ENCODE peak calls at places on chromosomes 12 and 14, in six cellular contexts. One of them, this sample, is unnamed.

GRCh38 chr14:72525087-72525909 is 368.6 kb downstream of the DPF3 start:
- DNase-seq in transverse colon: no peak
- DNase-seq in WTC11: no peak
- DNase-seq in activated B cell treated with CpG ODN at 0.5 μM for 24 hours: no peak
- DNase-seq in dorsolateral prefrontal cortex: no peak
- DNase-seq in AG09319: no peak
- DNase-seq in this sample: no peak

GRCh38 chr12:58888131-58888783 is 32.0 kb downstream of the LRIG3 start:
- DNase-seq in transverse colon: no peak
- DNase-seq in WTC11: no peak
- DNase-seq in activated B cell treated with CpG ODN at 0.5 μM for 24 hours: no peak
- DNase-seq in dorsolateral prefrontal cortex: no peak
- DNase-seq in AG09319: peak; percentile 93
- DNase-seq in this sample: no peak

GRCh38 chr14:70567791-70568190 is 32.7 kb downstream of the MED6 start:
- DNase-seq in transverse colon: no peak
- DNase-seq in WTC11: peak; percentile 65
- DNase-seq in activated B cell treated with CpG ODN at 0.5 μM for 24 hours: no peak
- DNase-seq in dorsolateral prefrontal cortex: no peak
- DNase-seq in AG09319: no peak
- DNase-seq in this sample: no peak

GRCh38 chr14:67186789-67187188 is 2.5 kb upstream of the GARIN2 start:
- DNase-seq in transverse colon: peak; percentile 14
- DNase-seq in WTC11: no peak
- DNase-seq in activated B cell treated with CpG ODN at 0.5 μM for 24 hours: no peak
- DNase-seq in dorsolateral prefrontal cortex: no peak
- DNase-seq in AG09319: no peak
- DNase-seq in this sample: no peak

GRCh38 chr12:33944703-33945437 is 77.4 kb upstream of the ALG10 start:
- DNase-seq in transverse colon: no peak
- DNase-seq in WTC11: no peak
- DNase-seq in activated B cell treated with CpG ODN at 0.5 μM for 24 hours: no peak
- DNase-seq in dorsolateral prefrontal cortex: no peak
- DNase-seq in AG09319: no peak
- DNase-seq in this sample: no peak

GRCh38 chr14:47596860-47597259 is 78.5 kb downstream of the MDGA2 start:
- DNase-seq in transverse colon: no peak
- DNase-seq in WTC11: no peak
- DNase-seq in activated B cell treated with CpG ODN at 0.5 μM for 24 hours: no peak
- DNase-seq in dorsolateral prefrontal cortex: no peak
- DNase-seq in AG09319: no peak
- DNase-seq in this sample: no peak

GRCh38 chr12:2976581-2976996 is 17.4 kb downstream of the TEAD4 start:
- DNase-seq in transverse colon: no peak
- DNase-seq in WTC11: peak; percentile 29
- DNase-seq in activated B cell treated with CpG ODN at 0.5 μM for 24 hours: no peak
- DNase-seq in dorsolateral prefrontal cortex: no peak
- DNase-seq in AG09319: no peak
- DNase-seq in this sample: no peak

GRCh38 chr12:121858662-121859572 is at the start of gene HPD:
- DNase-seq in transverse colon: peak; percentile 34
- DNase-seq in WTC11: peak; percentile 18
- DNase-seq in activated B cell treated with CpG ODN at 0.5 μM for 24 hours: no peak
- DNase-seq in dorsolateral prefrontal cortex: no peak
- DNase-seq in AG09319: peak; percentile 64
- DNase-seq in this sample: no peak

GRCh38 chr12:30902001-30902400 is 24.5 kb upstream of the TSPAN11 start:
- DNase-seq in transverse colon: no peak
- DNase-seq in WTC11: no peak
- DNase-seq in activated B cell treated with CpG ODN at 0.5 μM for 24 hours: no peak
- DNase-seq in dorsolateral prefrontal cortex: no peak
- DNase-seq in AG09319: no peak
- DNase-seq in this sample: no peak

GRCh38 chr14:104757238-104757585 is 4.3 kb downstream of the SIVA1 start:
- DNase-seq in transverse colon: no peak
- DNase-seq in WTC11: no peak
- DNase-seq in activated B cell treated with CpG ODN at 0.5 μM for 24 hours: no peak
- DNase-seq in dorsolateral prefrontal cortex: no peak
- DNase-seq in AG09319: no peak
- DNase-seq in this sample: no peak

GRCh38 chr14:45070215-45070614 is 13.7 kb upstream of the PRPF39 start:
- DNase-seq in transverse colon: no peak
- DNase-seq in WTC11: no peak
- DNase-seq in activated B cell treated with CpG ODN at 0.5 μM for 24 hours: no peak
- DNase-seq in dorsolateral prefrontal cortex: no peak
- DNase-seq in AG09319: no peak
- DNase-seq in this sample: no peak

GRCh38 chr12:72901685-72902084 is 629.5 kb downstream of the TRHDE start:
- DNase-seq in transverse colon: no peak
- DNase-seq in WTC11: no peak
- DNase-seq in activated B cell treated with CpG ODN at 0.5 μM for 24 hours: no peak
- DNase-seq in dorsolateral prefrontal cortex: no peak
- DNase-seq in AG09319: no peak
- DNase-seq in this sample: no peak

GRCh38 chr12:106023034-106023433 is 115.7 kb downstream of the NUAK1 start:
- DNase-seq in transverse colon: no peak
- DNase-seq in WTC11: no peak
- DNase-seq in activated B cell treated with CpG ODN at 0.5 μM for 24 hours: no peak
- DNase-seq in dorsolateral prefrontal cortex: no peak
- DNase-seq in AG09319: no peak
- DNase-seq in this sample: no peak

GRCh38 chr14:69334576-69334975 is 63.5 kb downstream of the ERH start:
- DNase-seq in transverse colon: no peak
- DNase-seq in WTC11: no peak
- DNase-seq in activated B cell treated with CpG ODN at 0.5 μM for 24 hours: no peak
- DNase-seq in dorsolateral prefrontal cortex: no peak
- DNase-seq in AG09319: no peak
- DNase-seq in this sample: no peak

GRCh38 chr14:69149461-69150244 is 3.3 kb downstream of the DCAF5 start:
- DNase-seq in transverse colon: no peak
- DNase-seq in WTC11: no peak
- DNase-seq in activated B cell treated with CpG ODN at 0.5 μM for 24 hours: no peak
- DNase-seq in dorsolateral prefrontal cortex: no peak
- DNase-seq in AG09319: no peak
- DNase-seq in this sample: no peak

GRCh38 chr12:132736913-132737312 is 24.7 kb downstream of the ANKLE2 start:
- DNase-seq in transverse colon: no peak
- DNase-seq in WTC11: no peak
- DNase-seq in activated B cell treated with CpG ODN at 0.5 μM for 24 hours: no peak
- DNase-seq in dorsolateral prefrontal cortex: no peak
- DNase-seq in AG09319: no peak
- DNase-seq in this sample: no peak

GRCh38 chr14:21024668-21025373 is at the start of gene NDRG2:
- DNase-seq in transverse colon: peak; percentile 90
- DNase-seq in WTC11: peak; percentile 92
- DNase-seq in activated B cell treated with CpG ODN at 0.5 μM for 24 hours: peak; percentile 64
- DNase-seq in dorsolateral prefrontal cortex: peak; percentile 76
- DNase-seq in AG09319: no peak
- DNase-seq in this sample: peak; percentile 85

GRCh38 chr12:19177754-19178153 is 48.2 kb downstream of the PLEKHA5 start:
- DNase-seq in transverse colon: no peak
- DNase-seq in WTC11: no peak
- DNase-seq in activated B cell treated with CpG ODN at 0.5 μM for 24 hours: no peak
- DNase-seq in dorsolateral prefrontal cortex: no peak
- DNase-seq in AG09319: no peak
- DNase-seq in this sample: no peak

GRCh38 chr12:100267603-100268281 is 765 bp downstream of the SCYL2 start:
- DNase-seq in transverse colon: no peak
- DNase-seq in WTC11: no peak
- DNase-seq in activated B cell treated with CpG ODN at 0.5 μM for 24 hours: no peak
- DNase-seq in dorsolateral prefrontal cortex: no peak
- DNase-seq in AG09319: no peak
- DNase-seq in this sample: no peak

GRCh38 chr14:68380304-68380840 is 412.5 kb downstream of the ZFP36L1 start:
- DNase-seq in transverse colon: no peak
- DNase-seq in WTC11: no peak
- DNase-seq in activated B cell treated with CpG ODN at 0.5 μM for 24 hours: no peak
- DNase-seq in dorsolateral prefrontal cortex: no peak
- DNase-seq in AG09319: no peak
- DNase-seq in this sample: no peak

GRCh38 chr12:41514050-41514449 is 325.9 kb downstream of the PDZRN4 start:
- DNase-seq in transverse colon: no peak
- DNase-seq in WTC11: no peak
- DNase-seq in activated B cell treated with CpG ODN at 0.5 μM for 24 hours: no peak
- DNase-seq in dorsolateral prefrontal cortex: no peak
- DNase-seq in AG09319: no peak
- DNase-seq in this sample: no peak

GRCh38 chr12:51862947-51863346 is 14.4 kb upstream of the FIGNL2 start:
- DNase-seq in transverse colon: no peak
- DNase-seq in WTC11: no peak
- DNase-seq in activated B cell treated with CpG ODN at 0.5 μM for 24 hours: no peak
- DNase-seq in dorsolateral prefrontal cortex: no peak
- DNase-seq in AG09319: no peak
- DNase-seq in this sample: no peak

GRCh38 chr12:34406228-34406995 is 384.1 kb downstream of the ALG10 start:
- DNase-seq in transverse colon: peak; percentile 1
- DNase-seq in WTC11: peak; percentile 3
- DNase-seq in activated B cell treated with CpG ODN at 0.5 μM for 24 hours: peak; percentile 2
- DNase-seq in dorsolateral prefrontal cortex: no peak
- DNase-seq in AG09319: no peak
- DNase-seq in this sample: peak; percentile 9

GRCh38 chr14:104422301-104423223 is 157.0 kb upstream of the C14orf180 start:
- DNase-seq in transverse colon: no peak
- DNase-seq in WTC11: no peak
- DNase-seq in activated B cell treated with CpG ODN at 0.5 μM for 24 hours: no peak
- DNase-seq in dorsolateral prefrontal cortex: no peak
- DNase-seq in AG09319: no peak
- DNase-seq in this sample: no peak

GRCh38 chr12:96434107-96434506 is 33.9 kb upstream of the CDK17 start:
- DNase-seq in transverse colon: peak; percentile 51
- DNase-seq in WTC11: no peak
- DNase-seq in activated B cell treated with CpG ODN at 0.5 μM for 24 hours: no peak
- DNase-seq in dorsolateral prefrontal cortex: no peak
- DNase-seq in AG09319: no peak
- DNase-seq in this sample: no peak

GRCh38 chr14:56490379-56490778 is 89.2 kb upstream of the TMEM260 start:
- DNase-seq in transverse colon: no peak
- DNase-seq in WTC11: no peak
- DNase-seq in activated B cell treated with CpG ODN at 0.5 μM for 24 hours: no peak
- DNase-seq in dorsolateral prefrontal cortex: no peak
- DNase-seq in AG09319: peak; percentile 7
- DNase-seq in this sample: no peak

GRCh38 chr12:56840922-56841321 is 77.8 kb downstream of the HSD17B6 start:
- DNase-seq in transverse colon: peak; percentile 8
- DNase-seq in WTC11: no peak
- DNase-seq in activated B cell treated with CpG ODN at 0.5 μM for 24 hours: no peak
- DNase-seq in dorsolateral prefrontal cortex: no peak
- DNase-seq in AG09319: no peak
- DNase-seq in this sample: no peak

GRCh38 chr14:104582649-104583048 is 3.1 kb downstream of the C14orf180 start:
- DNase-seq in transverse colon: no peak
- DNase-seq in WTC11: no peak
- DNase-seq in activated B cell treated with CpG ODN at 0.5 μM for 24 hours: no peak
- DNase-seq in dorsolateral prefrontal cortex: no peak
- DNase-seq in AG09319: no peak
- DNase-seq in this sample: no peak

GRCh38 chr14:49550284-49551184 is 35.6 kb downstream of the RPS29 start:
- DNase-seq in transverse colon: no peak
- DNase-seq in WTC11: no peak
- DNase-seq in activated B cell treated with CpG ODN at 0.5 μM for 24 hours: no peak
- DNase-seq in dorsolateral prefrontal cortex: no peak
- DNase-seq in AG09319: no peak
- DNase-seq in this sample: no peak

GRCh38 chr12:38544357-38545066 is 227.9 kb downstream of the ALG10B start:
- DNase-seq in transverse colon: no peak
- DNase-seq in WTC11: peak; percentile 62
- DNase-seq in activated B cell treated with CpG ODN at 0.5 μM for 24 hours: no peak
- DNase-seq in dorsolateral prefrontal cortex: no peak
- DNase-seq in AG09319: no peak
- DNase-seq in this sample: no peak
- TF ChIP-seq CTCF in transverse colon: no peak
- TF ChIP-seq CTCF in WTC11: no peak
- TF ChIP-seq CTCF in activated B cell treated with CpG ODN at 0.5 μM for 24 hours: no peak
- TF ChIP-seq CTCF in dorsolateral prefrontal cortex: no peak
- TF ChIP-seq CTCF in AG09319: no peak
- TF ChIP-seq CTCF in this sample: peak; percentile 33

DNA sequence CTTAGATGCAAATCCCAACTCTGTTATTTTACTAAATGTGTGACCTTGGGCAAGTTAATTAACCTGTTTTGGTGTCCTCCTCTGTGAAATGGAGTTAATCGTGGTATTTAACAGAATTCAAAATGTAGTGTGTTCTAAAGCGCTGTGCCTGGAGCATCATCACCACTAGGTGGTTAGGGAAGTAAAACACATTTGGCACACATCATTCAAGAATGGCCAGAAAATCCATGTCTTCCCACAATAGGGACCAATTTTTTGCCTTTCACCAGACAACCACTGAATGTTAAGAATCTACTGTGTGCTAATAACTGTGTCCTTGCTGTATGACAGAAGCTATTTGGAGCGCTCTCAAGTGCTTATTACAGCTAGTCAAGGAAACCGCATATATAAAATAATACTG is 133.4 kb downstream of the MON2 start:
- DNase-seq in transverse colon: no peak
- DNase-seq in WTC11: no peak
- DNase-seq in activated B cell treated with CpG ODN at 0.5 μM for 24 hours: no peak
- DNase-seq in dorsolateral prefrontal cortex: no peak
- DNase-seq in AG09319: no peak
- DNase-seq in this sample: no peak
- TF ChIP-seq CTCF in transverse colon: no peak
- TF ChIP-seq CTCF in WTC11: no peak
- TF ChIP-seq CTCF in activated B cell treated with CpG ODN at 0.5 μM for 24 hours: no peak
- TF ChIP-seq CTCF in dorsolateral prefrontal cortex: no peak
- TF ChIP-seq CTCF in AG09319: no peak
- TF ChIP-seq CTCF in this sample: peak; percentile 32

GRCh38 chr12:108498136-108498535 is 16.9 kb upstream of the FICD start:
- DNase-seq in transverse colon: no peak
- DNase-seq in WTC11: no peak
- DNase-seq in activated B cell treated with CpG ODN at 0.5 μM for 24 hours: no peak
- DNase-seq in dorsolateral prefrontal cortex: no peak
- DNase-seq in AG09319: no peak
- DNase-seq in this sample: no peak
- TF ChIP-seq CTCF in transverse colon: no peak
- TF ChIP-seq CTCF in WTC11: no peak
- TF ChIP-seq CTCF in activated B cell treated with CpG ODN at 0.5 μM for 24 hours: no peak
- TF ChIP-seq CTCF in dorsolateral prefrontal cortex: no peak
- TF ChIP-seq CTCF in AG09319: no peak
- TF ChIP-seq CTCF in this sample: no peak

GRCh38 chr12:108373111-108373510 is 34.0 kb upstream of the CMKLR1 start:
- DNase-seq in transverse colon: no peak
- DNase-seq in WTC11: peak; percentile 54
- DNase-seq in activated B cell treated with CpG ODN at 0.5 μM for 24 hours: no peak
- DNase-seq in dorsolateral prefrontal cortex: no peak
- DNase-seq in AG09319: no peak
- DNase-seq in this sample: no peak
- TF ChIP-seq CTCF in transverse colon: no peak
- TF ChIP-seq CTCF in WTC11: peak; percentile 79
- TF ChIP-seq CTCF in activated B cell treated with CpG ODN at 0.5 μM for 24 hours: no peak
- TF ChIP-seq CTCF in dorsolateral prefrontal cortex: no peak
- TF ChIP-seq CTCF in AG09319: peak; percentile 9
- TF ChIP-seq CTCF in this sample: no peak

GRCh38 chr12:103965590-103966407 is at the start of gene TDG:
- DNase-seq in transverse colon: peak; percentile 98
- DNase-seq in WTC11: peak; percentile 96
- DNase-seq in activated B cell treated with CpG ODN at 0.5 μM for 24 hours: peak; percentile 85
- DNase-seq in dorsolateral prefrontal cortex: peak; percentile 98
- DNase-seq in AG09319: peak; percentile 97
- DNase-seq in this sample: peak; percentile 93
- TF ChIP-seq CTCF in transverse colon: peak; percentile 38
- TF ChIP-seq CTCF in WTC11: no peak
- TF ChIP-seq CTCF in activated B cell treated with CpG ODN at 0.5 μM for 24 hours: no peak
- TF ChIP-seq CTCF in dorsolateral prefrontal cortex: peak; percentile 23
- TF ChIP-seq CTCF in AG09319: peak; percentile 20
- TF ChIP-seq CTCF in this sample: peak; percentile 38

GRCh38 chr12:109302358-109302757 is 6.7 kb downstream of the FOXN4 start:
- DNase-seq in transverse colon: no peak
- DNase-seq in WTC11: no peak
- DNase-seq in activated B cell treated with CpG ODN at 0.5 μM for 24 hours: no peak
- DNase-seq in dorsolateral prefrontal cortex: no peak
- DNase-seq in AG09319: no peak
- DNase-seq in this sample: no peak
- TF ChIP-seq CTCF in transverse colon: no peak
- TF ChIP-seq CTCF in WTC11: no peak
- TF ChIP-seq CTCF in activated B cell treated with CpG ODN at 0.5 μM for 24 hours: no peak
- TF ChIP-seq CTCF in dorsolateral prefrontal cortex: no peak
- TF ChIP-seq CTCF in AG09319: no peak
- TF ChIP-seq CTCF in this sample: peak; percentile 40

This sample was measured in progenitor cell of endocrine pancreas.